ENCODE peak calls at places on chromosomes 2 and 18, in four cellular contexts. A is astrocyte of the spinal cord, F is esophagus squamous epithelium, H is cardiac muscle cell. M is an unnamed sample.

GRCh38 chr18:44859263-44859662 is 178.6 kb downstream of the SETBP1 start:
- DNase-seq in A (no peak), F (no peak), H (no peak), M (no peak)

GRCh38 chr2:24400207-24400907 is 40.0 kb upstream of the ITSN2 start:
- DNase-seq in A (no peak), F (no peak), H (no peak), M (no peak)

GRCh38 chr2:64781991-64782390 is 128.3 kb upstream of the SERTAD2 start:
- DNase-seq in A (peak), F (no peak), H (no peak), M (no peak)

GRCh38 chr18:37107748-37108522 is 279.0 kb downstream of the KIAA1328 start:
- DNase-seq in A (no peak), F (no peak), H (no peak), M (no peak)

GRCh38 chr2:119647440-119648169 is 31.4 kb upstream of the TMEM177 start:
- DNase-seq in A (peak), F (no peak), H (peak), M (no peak)

GRCh38 chr2:102112271-102112670 is 30.3 kb upstream of the IL1R1 start:
- DNase-seq in A (no peak), F (no peak), H (peak), M (no peak)

GRCh38 chr2:38178556-38179419 is 102.8 kb upstream of the CYP1B1 start:
- DNase-seq in A (peak), F (no peak), H (peak), M (no peak)

GRCh38 chr2:176554107-176555048 is 285.1 kb downstream of the MTX2 start:
- DNase-seq in A (peak), F (no peak), H (peak), M (no peak)

GRCh38 chr18:40676676-40677075 is 1278.4 kb upstream of the PIK3C3 start:
- DNase-seq in A (no peak), F (no peak), H (peak), M (no peak)

GRCh38 chr2:53312181-53312580 is 455.4 kb upstream of the CHAC2 start:
- DNase-seq in A (no peak), F (no peak), H (no peak), M (no peak)

GRCh38 chr2:1709335-1709605 is 35.0 kb downstream of the PXDN start:
- DNase-seq in A (no peak), F (no peak), H (no peak), M (no peak)

GRCh38 chr2:226581661-226582060 is 218.0 kb downstream of the IRS1 start:
- DNase-seq in A (no peak), F (no peak), H (no peak), M (no peak)

GRCh38 chr2:174597347-174598047 is at the start of gene WIPF1:
- DNase-seq in A (peak), F (peak), H (peak), M (no peak)

GRCh38 chr2:10532631-10533101 is 84.5 kb upstream of the ODC1 start:
- DNase-seq in A (no peak), F (no peak), H (no peak), M (no peak)

GRCh38 chr2:7044253-7045250 is 127.3 kb downstream of the RNF144A start:
- DNase-seq in A (peak), F (no peak), H (peak), M (no peak)

GRCh38 chr2:50401772-50402653 is 629.9 kb downstream of the NRXN1 start:
- DNase-seq in A (peak), F (no peak), H (peak), M (peak)

GRCh38 chr2:239813261-239814135 is 211.6 kb downstream of the NDUFA10 start:
- DNase-seq in A (no peak), F (no peak), H (no peak), M (no peak)

GRCh38 chr2:119338826-119339561 is 27.6 kb downstream of the C2orf76 start:
- DNase-seq in A (no peak), F (no peak), H (no peak), M (no peak)

GRCh38 chr2:79887747-79888374 is 375.0 kb downstream of the CTNNA2 start:
- DNase-seq in A (peak), F (no peak), H (peak), M (no peak)

GRCh38 chr2:8260213-8260612 is 421.6 kb upstream of the ID2 start:
- DNase-seq in A (no peak), F (no peak), H (no peak), M (no peak)

GRCh38 chr2:85330839-85331636 is 3.2 kb upstream of the TGOLN2 start:
- DNase-seq in A (no peak), F (no peak), H (no peak), M (no peak)

GRCh38 chr2:71610671-71611070 is 157.3 kb downstream of the DYSF start:
- DNase-seq in A (no peak), F (no peak), H (no peak), M (peak)

GRCh38 chr2:119756837-119757236 is 2.9 kb upstream of the PTPN4 start:
- DNase-seq in A (peak), F (no peak), H (peak), M (no peak)

GRCh38 chr2:215270118-215270451 is 41.8 kb upstream of the ATIC start:
- DNase-seq in A (no peak), F (no peak), H (no peak), M (no peak)
- TF ChIP-seq CTCF in A (no peak), F (no peak), H (no peak), M (peak)

GRCh38 chr2:43076676-43077075 is 149.7 kb downstream of the ZFP36L2 start:
- DNase-seq in A (no peak), F (no peak), H (no peak), M (no peak)

GRCh38 chr2:43077876-43078275 is 148.5 kb downstream of the ZFP36L2 start:
- DNase-seq in A (no peak), F (no peak), H (no peak), M (no peak)

GRCh38 chr2:43075906-43076585 is 150.4 kb downstream of the ZFP36L2 start:
- DNase-seq in A (peak), F (no peak), H (peak), M (no peak)

GRCh38 chr2:43078781-43079755 is 147.3 kb downstream of the ZFP36L2 start:
- DNase-seq in A (peak), F (no peak), H (peak), M (no peak)

DNA sequence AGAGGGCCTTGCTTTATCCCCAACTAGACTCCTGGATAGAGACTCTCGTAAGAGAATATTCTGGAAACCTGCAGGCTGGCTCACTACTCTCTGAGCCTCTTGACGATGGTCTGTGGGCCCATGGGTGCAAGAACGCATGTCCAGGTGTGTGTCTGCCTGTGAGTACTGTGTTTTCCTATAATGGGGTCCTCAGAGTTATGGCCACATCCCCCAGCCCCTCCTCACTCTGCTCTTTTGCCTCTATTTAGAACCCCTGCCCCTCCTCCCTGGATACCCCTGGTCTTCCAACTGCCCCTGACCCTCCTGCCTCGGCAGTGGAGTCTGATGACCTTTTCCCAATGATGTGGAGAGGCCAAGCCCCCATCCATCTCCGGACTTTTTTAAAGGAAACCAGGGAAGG is 148.1 kb downstream of the ZFP36L2 start:
- DNase-seq in A (no peak), F (no peak), H (no peak), M (no peak)
- TF ChIP-seq CTCF in A (no peak), F (no peak), H (no peak), M (no peak)

DNA sequence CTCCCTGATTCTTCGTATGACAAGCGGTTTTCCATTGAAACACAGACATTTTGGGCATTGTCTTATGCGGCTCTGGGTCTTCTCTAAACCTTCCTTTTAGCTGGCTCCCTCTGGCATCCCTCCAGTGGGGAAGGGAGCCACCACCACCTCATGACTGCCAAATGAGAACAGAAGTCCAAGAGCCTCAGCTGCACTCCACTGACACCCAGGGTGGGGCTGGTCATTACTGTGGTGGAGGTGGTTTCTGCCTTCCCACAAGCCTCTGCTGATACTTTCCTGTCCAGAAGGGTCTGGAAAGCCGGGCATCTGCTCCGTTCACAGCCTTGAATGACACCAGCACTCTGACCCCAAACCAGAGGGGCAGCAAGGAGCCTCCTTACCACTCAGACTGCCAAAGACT is 213.5 kb downstream of the ZNF516 start:
- DNase-seq in A (no peak), F (no peak), H (no peak), M (no peak)
- TF ChIP-seq CTCF in A (no peak), F (no peak), H (no peak), M (no peak)

GRCh38 chr18:54247488-54248175 is 21.7 kb upstream of the POLI start:
- DNase-seq in A (no peak), F (no peak), H (no peak), M (no peak)
- TF ChIP-seq CTCF in A (no peak), F (no peak), H (no peak), M (no peak)

GRCh38 chr18:79151191-79151590 is 82.0 kb downstream of the ATP9B start:
- DNase-seq in A (no peak), F (no peak), H (no peak), M (no peak)

GRCh38 chr18:79147014-79147413 is 77.8 kb downstream of the ATP9B start:
- DNase-seq in A (no peak), F (no peak), H (no peak), M (no peak)
- TF ChIP-seq CTCF in A (no peak), F (no peak), H (no peak), M (no peak)

M was measured in type B pancreatic cell.